ENCODE peak calls at places on chromosomes 7 and 10, in ten cellular contexts. E is activated CD8-positive, alpha-beta memory T cell treated with anti-CD3 and anti-CD28 coated beads for 1 hour; X is hippocampal formation; J is activated CD4-positive, alpha-beta T cell treated with anti-CD3 and anti-CD28 coated beads for 4 hours; K is amygdala; M is glutamatergic neuron; H is hepatic stellate cell; I is GM13977; G is naive thymus-derived CD8-positive, alpha-beta T cell; Y is NCI-H345. U is an unnamed sample.

GRCh38 chr10:69629897-69630650 is at the start of gene FAM241B:
- DNase-seq in E (peak), X (no peak), J (peak), K (no peak), M (peak), H (peak), I (peak), G (peak), Y (peak), U (peak)

GRCh38 chr10:72126184-72126871 is 38.0 kb upstream of the SPOCK2 start:
- DNase-seq in E (no peak), X (no peak), J (peak), K (no peak), M (no peak), H (peak), I (no peak), G (no peak), Y (no peak), U (no peak)

GRCh38 chr7:112533591-112533990 is 52.8 kb downstream of the LSMEM1 start:
- DNase-seq in E (no peak), X (no peak), J (no peak), K (no peak), M (no peak), H (no peak), I (no peak), G (no peak), Y (no peak), U (no peak)

GRCh38 chr10:91190876-91191580 is 29.4 kb upstream of the PCGF5 start:
- DNase-seq in E (no peak), X (no peak), J (no peak), K (no peak), M (no peak), H (peak), I (no peak), G (no peak), Y (no peak), U (no peak)

GRCh38 chr7:64653721-64654401 is 12.1 kb upstream of the ZNF107 start:
- DNase-seq in E (no peak), X (no peak), J (no peak), K (no peak), M (no peak), H (no peak), I (no peak), G (no peak), Y (no peak), U (no peak)

GRCh38 chr7:88455696-88456095 is 149.0 kb upstream of the STEAP4 start:
- DNase-seq in E (no peak), X (no peak), J (no peak), K (no peak), M (no peak), H (no peak), I (no peak), G (no peak), Y (no peak), U (no peak)

GRCh38 chr10:30676319-30676718 is 46.8 kb upstream of the LYZL2 start:
- DNase-seq in E (no peak), X (no peak), J (no peak), K (no peak), M (no peak), H (no peak), I (no peak), G (no peak), Y (no peak), U (no peak)

GRCh38 chr10:75035975-75036708 is 75.3 kb upstream of the SAMD8 start:
- DNase-seq in E (no peak), X (no peak), J (no peak), K (no peak), M (peak), H (peak), I (peak), G (no peak), Y (no peak), U (no peak)

GRCh38 chr7:82419200-82419599 is 24.4 kb downstream of the CACNA2D1 start:
- DNase-seq in E (no peak), X (no peak), J (no peak), K (no peak), M (no peak), H (no peak), I (no peak), G (no peak), Y (peak), U (no peak)

GRCh38 chr7:120993575-120994191 is 5.2 kb downstream of the CPED1 start:
- DNase-seq in E (no peak), X (no peak), J (no peak), K (no peak), M (no peak), H (no peak), I (no peak), G (no peak), Y (no peak), U (no peak)

GRCh38 chr10:44906476-44906875 is 4.7 kb upstream of the TMEM72 start:
- DNase-seq in E (no peak), X (no peak), J (no peak), K (no peak), M (no peak), H (no peak), I (no peak), G (no peak), Y (no peak), U (no peak)

GRCh38 chr7:95824586-95824985 is 52.2 kb downstream of the DYNC1I1 start:
- DNase-seq in E (no peak), X (no peak), J (no peak), K (no peak), M (no peak), H (no peak), I (no peak), G (no peak), Y (no peak), U (no peak)

GRCh38 chr10:26556756-26557640 is 118.9 kb downstream of the APBB1IP start:
- DNase-seq in E (no peak), X (peak), J (peak), K (no peak), M (no peak), H (peak), I (peak), G (peak), Y (peak), U (no peak)